ENCODE peak calls at places on chromosome 22, in eight cellular contexts. J is BE2C; M is stimulated activated CD4-positive, alpha-beta T cell treated with anti-CD3 and anti-CD28 coated beads, Interleukin-12 subunit alpha, Interleukin-12 subunit beta, amount 100 ng/mL, for 48 hours; N is nucleus accumbens; Z is epithelial cell of esophagus; L is Calu3; P is astrocyte of the cerebellum; S is amniotic stem cell. K is an unnamed sample.

GRCh38 chr22:25399649-25400151 is 164.8 kb upstream of the GRK3 start:
- DNase-seq in J (no peak), M (no peak), N (no peak), Z (no peak), L (no peak), P (no peak), S (no peak), K (no peak)

GRCh38 chr22:38788016-38788415 is 5.9 kb downstream of the DNAL4 start:
- DNase-seq in J (peak), M (no peak), N (no peak), Z (no peak), L (no peak), P (no peak), S (no peak), K (no peak)

GRCh38 chr22:24335529-24335928 is 64.9 kb downstream of the SPECC1L start:
- DNase-seq in J (no peak), M (no peak), N (no peak), Z (no peak), L (no peak), P (no peak), S (no peak), K (no peak)

GRCh38 chr22:36740716-36741115 is 35.2 kb downstream of the IFT27 start:
- DNase-seq in J (no peak), M (no peak), N (no peak), Z (no peak), L (no peak), P (no peak), S (no peak), K (no peak)

GRCh38 chr22:49303061-49303735 is 524.5 kb downstream of the BRD1 start:
- DNase-seq in J (no peak), M (no peak), N (no peak), Z (no peak), L (no peak), P (no peak), S (no peak), K (no peak)

GRCh38 chr22:20853236-20853660 is 5.4 kb downstream of the PI4KA start:
- DNase-seq in J (no peak), M (no peak), N (no peak), Z (no peak), L (no peak), P (no peak), S (no peak), K (no peak)

GRCh38 chr22:36585841-36586240 is 56.9 kb upstream of the EIF3D start:
- DNase-seq in J (peak), M (no peak), N (no peak), Z (peak), L (peak), P (no peak), S (no peak), K (no peak)

GRCh38 chr22:44378380-44378779 is 65.6 kb upstream of the SHISAL1 start:
- DNase-seq in J (peak), M (no peak), N (no peak), Z (no peak), L (no peak), P (no peak), S (no peak), K (no peak)

GRCh38 chr22:17777717-17778044 is 3.4 kb upstream of the BID start:
- DNase-seq in J (no peak), M (no peak), N (no peak), Z (no peak), L (no peak), P (no peak), S (no peak), K (no peak)

GRCh38 chr22:23080542-23081290 is 10.4 kb downstream of the GNAZ start:
- DNase-seq in J (no peak), M (no peak), N (no peak), Z (no peak), L (no peak), P (no peak), S (no peak), K (no peak)

GRCh38 chr22:48936391-48936790 is 891.3 kb downstream of the BRD1 start:
- DNase-seq in J (no peak), M (no peak), N (no peak), Z (no peak), L (no peak), P (no peak), S (no peak), K (no peak)

GRCh38 chr22:39383841-39384625 is 15.5 kb upstream of the TAB1 start:
- DNase-seq in J (no peak), M (no peak), N (no peak), Z (peak), L (no peak), P (no peak), S (no peak), K (peak)

GRCh38 chr22:46769706-46770105 is 7.3 kb downstream of the TBC1D22A start:
- DNase-seq in J (no peak), M (no peak), N (no peak), Z (no peak), L (no peak), P (no peak), S (no peak), K (no peak)

GRCh38 chr22:23240639-23241389 is 60.5 kb downstream of the BCR start:
- DNase-seq in J (no peak), M (no peak), N (no peak), Z (peak), L (peak), P (no peak), S (no peak), K (no peak)

GRCh38 chr22:32232447-32232846 is 22.7 kb downstream of the SLC5A4 start:
- DNase-seq in J (no peak), M (no peak), N (no peak), Z (no peak), L (no peak), P (no peak), S (no peak), K (no peak)

GRCh38 chr22:41048791-41049717 is 43.3 kb upstream of the EP300 start:
- DNase-seq in J (peak), M (no peak), N (peak), Z (no peak), L (peak), P (peak), S (peak), K (peak)

GRCh38 chr22:38570841-38571364 is 920 bp upstream of the DMC1 start:
- DNase-seq in J (peak), M (no peak), N (peak), Z (peak), L (peak), P (no peak), S (no peak), K (no peak)

GRCh38 chr22:19062139-19062789 is 59.9 kb downstream of the DGCR2 start:
- DNase-seq in J (no peak), M (no peak), N (no peak), Z (no peak), L (no peak), P (no peak), S (no peak), K (no peak)

GRCh38 chr22:28051787-28052356 is 132.8 kb upstream of the PITPNB start:
- DNase-seq in J (peak), M (peak), N (peak), Z (peak), L (peak), P (no peak), S (no peak), K (peak)

GRCh38 chr22:28714043-28714442 is 27.6 kb downstream of the CHEK2 start:
- DNase-seq in J (no peak), M (no peak), N (no peak), Z (no peak), L (no peak), P (no peak), S (no peak), K (no peak)

GRCh38 chr22:44455151-44455962 is 42.7 kb downstream of the RTL6 start:
- DNase-seq in J (no peak), M (no peak), N (no peak), Z (peak), L (no peak), P (no peak), S (no peak), K (no peak)

GRCh38 chr22:21797444-21798221 is 62.0 kb upstream of the YPEL1 start:
- DNase-seq in J (no peak), M (no peak), N (no peak), Z (no peak), L (no peak), P (no peak), S (no peak), K (no peak)

GRCh38 chr22:32411388-32411787 is 659 bp downstream of the RTCB start:
- DNase-seq in J (no peak), M (no peak), N (no peak), Z (peak), L (no peak), P (no peak), S (no peak), K (no peak)

GRCh38 chr22:30262917-30263741 is 3.5 kb downstream of the OSM start:
- DNase-seq in J (peak), M (peak), N (no peak), Z (peak), L (peak), P (no peak), S (no peak), K (peak)

GRCh38 chr22:49923445-49923844 is 5.0 kb downstream of the CRELD2 start:
- DNase-seq in J (peak), M (no peak), N (no peak), Z (no peak), L (no peak), P (no peak), S (no peak), K (no peak)

GRCh38 chr22:45105281-45105700 is 58.4 kb upstream of the NUP50 start:
- DNase-seq in J (no peak), M (no peak), N (no peak), Z (peak), L (peak), P (no peak), S (no peak), K (no peak)

GRCh38 chr22:27918351-27919221 is 470 bp downstream of the PITPNB start:
- DNase-seq in J (peak), M (peak), N (no peak), Z (peak), L (peak), P (peak), S (peak), K (peak)

GRCh38 chr22:34297536-34298120 is 377.4 kb upstream of the LARGE1 start:
- DNase-seq in J (no peak), M (no peak), N (no peak), Z (no peak), L (no peak), P (no peak), S (no peak), K (no peak)

GRCh38 chr22:45218974-45219373 is 21.7 kb downstream of the KIAA0930 start:
- DNase-seq in J (peak), M (peak), N (peak), Z (no peak), L (no peak), P (no peak), S (no peak), K (no peak)

GRCh38 chr22:43887391-43887790 is 4.4 kb downstream of the PNPLA5 start:
- DNase-seq in J (no peak), M (no peak), N (no peak), Z (no peak), L (no peak), P (no peak), S (no peak), K (no peak)

GRCh38 chr22:46661221-46661851 is 41.1 kb downstream of the GRAMD4 start:
- DNase-seq in J (no peak), M (no peak), N (peak), Z (peak), L (peak), P (no peak), S (no peak), K (no peak)

GRCh38 chr22:39457047-39457545 is 284 bp downstream of the MGAT3 start:
- DNase-seq in J (no peak), M (no peak), N (no peak), Z (no peak), L (no peak), P (no peak), S (no peak), K (no peak)

GRCh38 chr22:36552300-36552699 is 23.3 kb upstream of the EIF3D start:
- DNase-seq in J (no peak), M (no peak), N (no peak), Z (no peak), L (no peak), P (no peak), S (no peak), K (no peak)